ENCODE peak calls at places on chromosomes 1 and 21, in six cellular contexts. W is psoas muscle, S is kidney epithelial cell, F is AG09309, R is brain microvascular endothelial cell, T is upper lobe of right lung. B is an unnamed sample.
A peak's percentile ranks its signal among the peaks of the same experiment; 100 is the strongest.

GRCh38 chr1:233470738-233471499 is 143.0 kb upstream of the KCNK1 start:
- DNase-seq in W (no peak), S (no peak), F (no peak), R (no peak), T (no peak), B (no peak)

GRCh38 chr1:118012725-118013124 is 83.2 kb downstream of the WDR3 start:
- DNase-seq in W (no peak), S (no peak), F (no peak), R (no peak), T (no peak), B (no peak)

GRCh38 chr1:157781048-157781447 is 4.1 kb upstream of the FCRL2 start:
- DNase-seq in W (no peak), S (no peak), F (no peak), R (no peak), T (no peak), B (no peak)

GRCh38 chr1:214427871-214428277 is 123.5 kb downstream of the PTPN14 start:
- DNase-seq in W (no peak), S (peak; percentile 97), F (peak; percentile 61), R (peak; percentile 97), T (no peak), B (peak; percentile 81)

GRCh38 chr1:157403203-157403602 is 149.1 kb downstream of the FCRL5 start:
- DNase-seq in W (no peak), S (no peak), F (no peak), R (no peak), T (no peak), B (no peak)

GRCh38 chr1:81681104-81681503 is 119.6 kb upstream of the ADGRL2 start:
- DNase-seq in W (no peak), S (no peak), F (no peak), R (no peak), T (no peak), B (no peak)

GRCh38 chr1:2204384-2205190 is 10.0 kb upstream of the FAAP20 start:
- DNase-seq in W (peak; percentile 83), S (no peak), F (no peak), R (no peak), T (peak; percentile 91), B (peak; percentile 82)

GRCh38 chr21:45507888-45508508 is 34.2 kb downstream of the SLC19A1 start:
- DNase-seq in W (no peak), S (no peak), F (no peak), R (no peak), T (peak; percentile 38), B (no peak)

GRCh38 chr1:156815307-156815826 is 1.3 kb downstream of the SH2D2A start:
- DNase-seq in W (peak; percentile 65), S (no peak), F (peak; percentile 74), R (peak; percentile 66), T (no peak), B (peak; percentile 83)

GRCh38 chr1:2908081-2908480 is 106.6 kb upstream of the TTC34 start:
- DNase-seq in W (no peak), S (no peak), F (no peak), R (no peak), T (no peak), B (no peak)

GRCh38 chr1:15100369-15101111 is 53.0 kb upstream of the TMEM51 start:
- DNase-seq in W (no peak), S (no peak), F (no peak), R (peak; percentile 9), T (no peak), B (peak; percentile 50)

GRCh38 chr1:16138772-16139221 is 17.1 kb downstream of the EPHA2 start:
- DNase-seq in W (no peak), S (no peak), F (no peak), R (no peak), T (no peak), B (no peak)

GRCh38 chr1:94004924-94005323 is 95.7 kb upstream of the GCLM start:
- DNase-seq in W (no peak), S (no peak), F (no peak), R (no peak), T (no peak), B (peak; percentile 63)
- H3K4me3 ChIP-seq in W (no peak overlapping the region), S (no peak overlapping the region), F (no peak overlapping the region), R (no peak overlapping the region), T (no peak overlapping the region), B (no peak overlapping the region)

GRCh38 chr1:193143285-193143684 is 21.5 kb downstream of the CDC73 start:
- DNase-seq in W (no peak), S (no peak), F (no peak), R (no peak), T (no peak), B (peak; percentile 52)
- TF ChIP-seq CTCF in W (peak; percentile 34), S (peak; percentile 13), F (peak; percentile 27), R (peak; percentile 22), T (peak; percentile 44), B (peak; percentile 45)

GRCh38 chr1:160093624-160094290 is 4.7 kb downstream of the IGSF8 start:
- DNase-seq in W (no peak), S (no peak), F (no peak), R (no peak), T (peak; percentile 61), B (no peak)
- H3K4me3 ChIP-seq in W (no peak overlapping the region), S (no peak overlapping the region), F (no peak overlapping the region), R (no peak overlapping the region), T (no peak overlapping the region), B (no peak overlapping the region)

GRCh38 chr1:19310720-19311502 is 1.0 kb downstream of the AKR7A2 start:
- DNase-seq in W (no peak), S (no peak), F (no peak), R (no peak), T (no peak), B (no peak)
- TF ChIP-seq CTCF in W (no peak), S (no peak), F (no peak), R (no peak), T (no peak), B (no peak)

GRCh38 chr1:201883786-201884185 is 4.9 kb upstream of the SHISA4 start:
- DNase-seq in W (peak; percentile 53), S (no peak), F (no peak), R (no peak), T (no peak), B (peak; percentile 46)
- H3K4me3 ChIP-seq in W (peak overlapping the region; percentile 35), S (no peak overlapping the region), F (no peak overlapping the region), R (no peak overlapping the region), T (no peak overlapping the region), B (no peak overlapping the region)

DNA sequence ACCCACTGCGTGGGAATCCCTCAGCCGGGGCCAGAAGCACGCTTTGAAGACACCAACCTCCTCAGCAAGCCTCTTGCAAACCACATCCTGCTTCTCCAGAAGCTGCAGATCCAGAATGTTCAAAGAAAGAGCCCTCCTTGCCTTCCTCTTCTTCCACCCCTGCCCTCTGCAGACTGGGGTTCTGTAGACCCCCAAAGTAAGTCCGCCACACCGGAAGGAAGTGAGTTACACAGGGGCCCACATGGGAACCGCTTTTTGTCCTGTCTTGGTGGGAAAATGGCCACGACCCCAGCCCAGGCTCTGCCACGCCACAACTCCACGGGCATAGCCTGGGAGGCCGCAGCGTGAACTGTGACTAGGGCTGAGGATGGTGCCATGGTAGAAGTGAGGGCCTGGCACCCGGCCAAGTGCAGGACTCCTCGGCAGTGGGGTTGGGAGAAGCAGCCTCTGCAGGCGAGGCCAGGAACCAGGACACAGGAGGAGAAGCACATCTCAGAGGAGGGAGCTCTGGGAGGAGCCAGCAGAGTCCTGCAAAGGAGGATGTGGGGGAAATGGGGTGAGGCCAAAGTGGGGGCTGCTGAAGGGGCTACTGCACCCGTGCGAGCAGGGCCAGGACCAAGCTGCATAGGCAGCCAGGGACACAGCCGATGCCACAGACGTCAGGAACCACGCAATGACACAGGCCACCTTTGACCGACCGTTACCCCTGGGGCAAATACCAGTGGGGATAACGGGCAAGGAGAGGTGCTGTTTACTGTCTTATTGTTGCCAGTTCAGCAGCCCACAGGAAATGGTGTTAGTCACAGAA is 30.9 kb downstream of the PDE9A start:
- DNase-seq in W (no peak), S (no peak), F (no peak), R (no peak), T (peak; percentile 61), B (no peak)
- TF ChIP-seq CTCF in W (no peak), S (no peak), F (no peak), R (no peak), T (no peak), B (no peak)

DNA sequence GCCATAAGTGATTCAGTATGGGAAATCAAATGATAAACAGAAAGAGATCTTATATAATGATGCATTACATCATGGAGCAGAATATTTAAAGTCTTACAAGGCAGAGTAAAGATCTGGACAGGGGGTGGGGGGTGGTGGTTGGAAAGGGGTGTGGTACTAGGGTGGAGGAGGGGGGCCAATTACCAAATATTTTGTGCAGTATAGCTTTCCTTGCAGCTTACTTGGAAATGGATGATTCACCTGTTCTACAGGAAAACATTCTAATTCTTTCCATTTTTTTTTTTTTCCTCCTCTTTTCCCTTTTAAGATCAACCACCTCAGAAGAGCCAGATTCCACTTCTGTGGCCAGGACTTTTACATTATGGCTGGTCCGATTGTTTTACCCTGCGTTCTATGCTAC is 859.3 kb downstream of the USP25 start:
- DNase-seq in W (no peak), S (no peak), F (no peak), R (no peak), T (no peak), B (no peak)
- H3K4me3 ChIP-seq in W (no peak overlapping the region), S (no peak overlapping the region), F (peak overlapping the region; percentile 40), R (no peak overlapping the region), T (no peak overlapping the region), B (peak overlapping the region; percentile 57)

B was measured in fibroblast of pulmonary artery.